ENCODE peak calls at places on chromosomes 3 and 15, in six cellular contexts. W, Q, G, C, I and S are unnamed samples.

GRCh38 chr3:74268753-74269152 is 345.7 kb downstream of the CNTN3 start:
- DNase-seq in G (no peak), C (no peak), W (no peak), Q (no peak), I (no peak), S (no peak)

GRCh38 chr15:25830844-25831443 is 32.2 kb downstream of the ATP10A start:
- DNase-seq in G (no peak), I (no peak), Q (no peak), C (no peak), W (no peak), S (no peak)

GRCh38 chr3:58798312-58798711 is 131.7 kb upstream of the FAM3D start:
- DNase-seq in W (no peak), G (no peak), I (peak), Q (no peak), C (no peak), S (no peak)

GRCh38 chr15:101225658-101226057 is 26.2 kb downstream of the CHSY1 start:
- DNase-seq in C (no peak), I (no peak), G (no peak), Q (no peak), W (no peak), S (no peak)

GRCh38 chr3:129424185-129424841 is 4.1 kb downstream of the EFCAB12 start:
- DNase-seq in G (peak), W (no peak), I (peak), Q (no peak), C (no peak), S (no peak)

GRCh38 chr3:172092658-172093057 is 53.3 kb downstream of the FNDC3B start:
- DNase-seq in I (no peak), Q (no peak), G (no peak), W (no peak), C (no peak), S (no peak)

GRCh38 chr15:63469190-63469589 is 35.2 kb upstream of the USP3 start:
- DNase-seq in Q (no peak), W (no peak), I (no peak), G (no peak), C (no peak), S (no peak)

GRCh38 chr3:18062289-18063025 is 320.0 kb upstream of the TBC1D5 start:
- DNase-seq in Q (no peak), C (no peak), I (no peak), W (no peak), G (no peak), S (no peak)

GRCh38 chr3:66220602-66221377 is at the start of gene SLC25A26:
- DNase-seq in G (peak), I (peak), W (peak), Q (peak), C (peak), S (peak)

GRCh38 chr3:66211779-66212178 is 9.0 kb upstream of the SLC25A26 start:
- DNase-seq in I (no peak), G (no peak), Q (no peak), W (no peak), C (no peak), S (no peak)

GRCh38 chr3:66220066-66220465 is 735 bp upstream of the SLC25A26 start:
- DNase-seq in C (no peak), G (no peak), W (no peak), I (no peak), Q (no peak), S (no peak)

GRCh38 chr3:66210687-66211295 is 10.0 kb upstream of the SLC25A26 start:
- DNase-seq in Q (no peak), C (no peak), W (no peak), G (no peak), I (no peak), S (no peak)

DNA sequence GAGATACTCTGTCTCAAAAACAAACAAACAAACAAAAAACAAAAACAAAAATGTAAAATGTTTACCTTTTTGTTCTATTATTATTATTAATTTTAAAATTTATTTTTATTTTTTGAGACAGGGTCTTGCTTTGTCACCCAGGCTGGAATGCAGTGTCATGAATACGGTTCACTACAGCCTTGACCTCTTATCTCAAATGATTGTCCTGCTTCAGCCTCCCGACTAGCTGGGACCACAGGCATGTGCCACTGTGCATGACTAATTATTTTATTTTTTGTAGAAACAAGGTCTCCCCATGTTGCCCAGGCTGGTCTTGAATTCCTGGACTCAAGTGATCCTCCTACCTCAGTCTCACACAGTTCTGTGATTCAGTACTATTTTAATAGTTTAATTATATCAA is 5.7 kb upstream of the SLC25A26 start:
- DNase-seq in I (no peak), Q (no peak), W (no peak), C (no peak), G (peak), S (no peak)
- TF ChIP-seq TAF1 in I (no peak), Q (no peak), W (no peak), C (no peak), G (no peak), S (no peak)

DNA sequence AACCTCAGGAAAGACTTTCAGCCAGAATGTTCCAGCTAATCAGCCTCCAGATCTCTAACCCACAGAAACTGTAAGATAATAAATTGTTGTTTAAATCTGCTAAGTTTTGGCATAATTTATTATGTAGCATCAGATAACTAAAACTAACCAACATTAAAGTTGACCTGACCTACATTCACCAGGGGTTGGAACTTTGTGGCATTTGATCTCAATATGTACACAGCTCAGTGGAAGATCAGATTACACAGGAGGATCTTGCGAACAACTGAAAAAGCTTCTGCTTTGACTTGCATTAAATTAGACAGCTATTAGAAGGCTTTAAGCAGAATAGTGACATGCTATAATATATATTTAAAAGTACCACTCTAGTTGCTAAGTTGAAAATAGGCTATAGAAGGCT is 91.4 kb upstream of the POU1F1 start:
- DNase-seq in G (no peak), W (no peak), I (no peak), C (no peak), Q (no peak), S (no peak)
- TF ChIP-seq TAF1 in G (no peak), W (no peak), I (no peak), C (no peak), Q (no peak), S (no peak)

GRCh38 chr3:39414421-39414907 is 7.9 kb downstream of the RPSA start:
- DNase-seq in Q (no peak), W (no peak), C (no peak), G (no peak), I (no peak), S (no peak)

GRCh38 chr3:39413691-39414420 is 7.3 kb downstream of the RPSA start:
- DNase-seq in C (no peak), W (no peak), I (no peak), G (no peak), Q (no peak), S (no peak)

GRCh38 chr3:39412668-39413260 is 6.2 kb downstream of the RPSA start:
- DNase-seq in C (no peak), Q (no peak), G (no peak), I (no peak), W (no peak), S (no peak)

GRCh38 chr3:39419697-39420293 is 13.3 kb downstream of the RPSA start:
- DNase-seq in W (no peak), G (no peak), Q (no peak), I (no peak), C (no peak), S (no peak)

GRCh38 chr3:39415983-39416382 is 9.5 kb downstream of the RPSA start:
- DNase-seq in Q (no peak), W (no peak), C (no peak), G (no peak), I (no peak), S (no peak)
- TF ChIP-seq TAF1 in Q (no peak), W (no peak), C (no peak), G (no peak), I (no peak), S (no peak)

GRCh38 chr15:52789008-52789600 is 1.0 kb downstream of the ONECUT1 start:
- DNase-seq in G (no peak), Q (no peak), C (no peak), I (no peak), W (no peak), S (no peak)
- TF ChIP-seq TAF1 in G (no peak), Q (no peak), C (no peak), I (no peak), W (no peak), S (no peak)

DNA sequence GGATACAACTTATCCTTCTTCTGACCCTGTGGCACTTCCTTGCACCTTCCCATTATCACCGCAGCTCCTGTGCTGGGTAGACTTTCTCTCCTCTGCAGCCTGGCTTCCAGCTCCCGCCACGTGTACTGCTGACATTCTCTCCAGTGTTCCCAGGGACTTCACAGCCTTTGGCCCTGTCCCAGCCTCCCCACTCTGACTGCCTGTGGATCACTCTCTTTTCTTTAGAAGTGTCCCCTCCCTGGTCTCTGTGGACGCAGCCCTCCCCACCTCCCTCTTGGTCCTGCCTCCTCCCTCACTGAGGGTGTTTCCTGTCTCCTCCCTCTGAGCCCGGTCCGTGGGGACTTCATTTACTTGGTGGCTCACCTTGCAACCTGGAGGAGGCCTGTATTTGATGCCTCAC is 17.4 kb downstream of the PDIA5 start:
- DNase-seq in W (no peak), C (no peak), Q (no peak), G (peak), I (no peak), S (no peak)
- TF ChIP-seq TAF1 in W (no peak), C (no peak), Q (no peak), G (no peak), I (no peak), S (no peak)

DNA sequence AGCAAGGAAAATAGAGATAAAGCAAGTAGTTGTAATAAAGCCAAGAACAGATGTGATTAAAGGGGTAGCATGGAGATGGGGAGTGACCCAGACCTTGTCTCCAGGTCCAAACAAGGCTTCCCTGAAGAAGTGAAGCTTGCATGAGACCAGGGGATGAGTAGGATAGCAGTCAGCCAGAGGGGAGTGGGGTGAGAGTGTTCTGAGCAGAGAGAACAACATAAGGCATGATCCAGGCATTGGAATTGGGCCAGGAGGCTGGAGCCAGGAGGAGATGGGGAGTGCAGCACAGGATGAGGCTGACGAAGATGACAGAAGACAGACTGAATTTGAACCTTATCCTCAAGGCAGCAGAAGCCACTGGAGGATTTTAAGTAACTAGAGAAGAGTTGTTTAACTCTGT is 7.2 kb downstream of the TMOD2 start:
- DNase-seq in I (no peak), Q (peak), C (no peak), W (no peak), G (no peak), S (no peak)
- TF ChIP-seq TAF1 in I (no peak), Q (no peak), C (no peak), W (no peak), G (no peak), S (no peak)

GRCh38 chr3:16366-16765 is 180.2 kb upstream of the CHL1 start:
- DNase-seq in I (no peak), Q (no peak), W (no peak), G (no peak), C (no peak), S (no peak)

GRCh38 chr3:14652-15051 is 181.9 kb upstream of the CHL1 start:
- DNase-seq in G (no peak), Q (no peak), C (no peak), I (no peak), W (no peak), S (no peak)

DNA sequence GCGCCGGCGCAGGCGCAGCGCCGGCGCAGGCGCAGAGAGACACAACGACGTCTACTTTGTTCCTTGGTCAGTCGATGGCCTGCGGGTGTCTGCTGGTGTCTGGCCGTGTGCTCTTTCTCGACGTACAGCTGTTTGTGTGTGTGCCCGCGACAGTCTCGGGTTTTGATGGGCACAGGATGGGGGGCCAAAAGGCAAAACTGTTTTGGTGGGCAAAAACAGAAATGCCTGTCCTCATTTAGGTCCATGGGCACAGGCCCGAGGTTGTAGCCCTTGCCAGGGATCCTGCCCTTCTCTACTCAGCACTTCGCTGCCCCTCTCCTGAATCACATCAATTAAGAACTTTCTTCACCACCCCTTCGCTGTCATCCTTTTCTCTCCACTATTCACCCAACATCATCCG is 184.8 kb upstream of the CHL1 start:
- DNase-seq in I (no peak), G (no peak), Q (peak), W (no peak), C (no peak), S (no peak)
- TF ChIP-seq TAF1 in I (no peak), G (no peak), Q (no peak), W (no peak), C (no peak), S (peak)

GRCh38 chr15:31309893-31310606 is 16.6 kb upstream of the KLF13 start:
- DNase-seq in I (no peak), W (no peak), C (no peak), G (no peak), Q (no peak), S (no peak)
- TF ChIP-seq TAF1 in I (no peak), W (no peak), C (no peak), G (no peak), Q (no peak), S (no peak)

GRCh38 chr3:179731544-179731943 is 78.7 kb downstream of the USP13 start:
- DNase-seq in W (no peak), Q (no peak), I (no peak), C (no peak), G (no peak), S (no peak)

GRCh38 chr3:179732661-179733348 is 80.0 kb downstream of the USP13 start:
- DNase-seq in C (no peak), G (peak), I (no peak), W (no peak), Q (no peak), S (no peak)

GRCh38 chr3:179729086-179729485 is 76.2 kb downstream of the USP13 start:
- DNase-seq in C (no peak), Q (no peak), W (no peak), G (no peak), I (no peak), S (no peak)

GRCh38 chr3:179729981-179730380 is 77.1 kb downstream of the USP13 start:
- DNase-seq in G (no peak), C (no peak), W (no peak), Q (no peak), I (no peak), S (no peak)

GRCh38 chr3:179730508-179730907 is 77.7 kb downstream of the USP13 start:
- DNase-seq in W (no peak), G (no peak), Q (no peak), C (no peak), I (no peak), S (no peak)
- TF ChIP-seq TAF1 in W (no peak), G (no peak), Q (no peak), C (no peak), I (no peak), S (no peak)

GRCh38 chr15:82183121-82184031 is 79.2 kb downstream of the EFL1 start:
- DNase-seq in Q (no peak), W (no peak), G (no peak), C (no peak), I (no peak), S (no peak)
- TF ChIP-seq TAF1 in Q (no peak), W (no peak), G (no peak), C (no peak), I (no peak), S (no peak)